ENCODE peak calls at places on chromosomes 12 and 14, in four cellular contexts. F is SK-N-SH, G is HCT116, O is K562. P is an unnamed sample.

GRCh38 chr14:94120667-94121335 is 8.6 kb downstream of the IFI27L2 start:
- DNase-seq in F (no peak), G (no peak), O (no peak), P (no peak)

GRCh38 chr12:100794441-100795192 is at the start of gene ANO4:
- DNase-seq in F (peak; percentile 8), G (no peak), O (no peak), P (no peak)

GRCh38 chr14:94011795-94012194 is 14.3 kb upstream of the OTUB2 start:
- DNase-seq in F (no peak), G (no peak), O (no peak), P (no peak)

GRCh38 chr12:91556909-91557308 is 374.3 kb upstream of the DCN start:
- DNase-seq in F (no peak), G (no peak), O (no peak), P (no peak)

GRCh38 chr12:100356646-100357223 is at the start of gene SLC17A8:
- DNase-seq in F (peak; percentile 34), G (no peak), O (no peak), P (no peak)

GRCh38 chr12:43099691-43100163 is 452.3 kb downstream of the ADAMTS20 start:
- DNase-seq in F (no peak), G (no peak), O (no peak), P (no peak)

GRCh38 chr14:105156414-105157375 is 11.9 kb downstream of the JAG2 start:
- DNase-seq in F (no peak), G (no peak), O (no peak), P (no peak)

GRCh38 chr14:89684139-89684538 is 267.1 kb upstream of the FOXN3 start:
- DNase-seq in F (no peak), G (no peak), O (no peak), P (no peak)

GRCh38 chr12:48296586-48297396 is 53.9 kb downstream of the ZNF641 start:
- DNase-seq in F (peak; percentile 56), G (no peak), O (peak; percentile 65), P (no peak)

GRCh38 chr12:17035372-17035771 is 429.4 kb upstream of the LMO3 start:
- DNase-seq in F (no peak), G (no peak), O (no peak), P (no peak)

GRCh38 chr12:17028348-17028747 is 422.4 kb upstream of the LMO3 start:
- DNase-seq in F (no peak), G (no peak), O (no peak), P (no peak)

DNA sequence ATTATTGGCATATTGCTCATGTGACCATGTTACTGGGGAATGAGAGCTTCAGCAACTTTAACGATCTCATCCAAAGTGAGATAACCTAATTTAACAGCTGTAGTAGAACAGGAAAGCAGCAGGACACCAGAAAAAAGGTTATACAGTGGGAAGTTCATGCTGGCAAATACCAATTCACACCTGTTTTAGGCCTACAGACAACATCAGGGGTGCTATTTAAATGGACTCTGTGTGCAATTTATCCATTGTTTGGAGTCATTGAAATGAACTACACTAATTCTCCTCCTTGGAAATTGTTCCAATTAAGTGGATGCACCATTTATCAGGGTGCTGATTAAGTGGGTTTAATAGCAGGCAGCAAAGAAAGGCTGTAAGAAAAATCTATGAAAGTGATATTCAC is 424.4 kb upstream of the LMO3 start:
- DNase-seq in F (no peak), G (no peak), O (no peak), P (no peak)
- TF ChIP-seq ELF1 in F (no peak), G (no peak), O (no peak), P (no peak)

GRCh38 chr12:23906329-23906728 is 43.1 kb downstream of the SOX5 start:
- DNase-seq in F (no peak), G (no peak), O (no peak), P (peak; percentile 20)
- TF ChIP-seq ELF1 in F (no peak), G (no peak), O (no peak), P (no peak)

DNA sequence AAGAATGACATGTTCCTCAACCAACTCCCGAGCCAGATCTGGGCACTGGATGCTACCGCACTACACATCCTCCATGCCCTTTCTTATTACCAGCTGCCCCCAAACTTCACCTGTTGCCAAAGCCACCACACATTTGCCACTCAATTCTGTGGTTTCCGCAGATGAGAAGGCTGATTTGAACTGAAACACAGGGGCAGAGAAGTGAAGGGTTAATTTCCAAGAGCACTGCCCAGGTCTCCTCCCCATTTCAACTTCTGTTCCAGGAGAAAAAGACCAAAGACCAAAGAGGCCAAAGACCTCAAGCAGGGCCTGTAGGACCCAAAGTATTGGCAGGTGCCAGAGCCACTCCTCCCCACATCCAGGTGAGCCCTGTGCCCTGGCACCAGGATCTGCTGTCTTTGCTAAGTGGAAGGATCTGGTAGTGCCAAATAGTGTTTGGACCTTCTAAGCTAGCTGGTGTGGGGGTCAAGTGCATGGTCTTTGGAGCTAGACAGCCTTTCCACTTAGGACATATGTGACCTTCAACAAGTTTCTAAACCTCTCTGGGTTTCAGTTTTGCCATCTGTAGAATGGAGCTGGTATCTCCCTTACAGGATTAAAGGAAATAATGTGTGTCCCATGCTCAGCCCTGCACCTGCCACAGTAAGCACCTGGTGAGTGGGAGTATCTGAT is 8.0 kb downstream of the DHRS1 start:
- DNase-seq in F (no peak), G (no peak), O (no peak), P (no peak)
- TF ChIP-seq ELF1 in F (no peak), G (no peak), O (no peak), P (no peak)

DNA sequence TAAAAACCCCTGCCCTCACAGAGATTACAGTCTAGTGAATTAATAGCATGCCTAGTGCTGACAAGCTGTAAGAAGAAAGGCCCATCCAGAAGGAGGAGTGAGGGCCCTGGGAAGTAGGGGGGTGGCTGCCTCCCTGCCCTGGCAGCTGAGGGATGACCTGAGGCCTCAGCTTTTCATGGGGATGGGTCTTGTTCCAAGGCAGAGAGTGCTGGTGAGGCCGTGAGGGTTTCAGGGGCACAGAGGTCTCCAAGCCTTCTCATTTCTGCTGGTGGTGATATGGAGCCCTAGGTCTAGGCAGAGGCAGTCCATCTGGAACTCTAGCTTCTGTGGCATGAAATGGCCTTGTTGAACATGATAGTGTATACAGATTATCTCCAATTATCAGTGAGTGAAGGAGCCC is 114.4 kb downstream of the ZFP36L1 start:
- DNase-seq in F (no peak), G (no peak), O (no peak), P (no peak)
- TF ChIP-seq ELF1 in F (no peak), G (no peak), O (no peak), P (no peak)

DNA sequence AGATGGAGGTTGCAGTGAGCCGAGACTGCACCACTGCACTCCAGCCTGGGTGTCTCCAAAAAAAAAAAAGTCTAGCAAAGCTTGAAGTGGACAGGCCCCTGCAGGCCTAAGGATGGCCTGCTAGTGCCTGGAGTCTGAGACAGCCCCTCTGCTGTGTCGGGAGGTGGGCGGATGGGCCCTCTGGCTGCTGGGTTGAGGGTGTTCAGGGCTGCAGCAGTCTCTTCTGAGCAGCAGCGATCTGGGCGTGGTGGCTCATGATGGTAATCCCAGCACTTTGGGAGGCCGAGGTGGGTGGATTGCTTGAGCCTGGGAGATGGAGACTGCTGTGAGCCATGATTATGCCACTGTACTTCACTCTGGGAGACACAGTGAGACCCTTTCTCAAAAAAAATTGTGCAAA is 57.0 kb downstream of the ADCK1 start:
- DNase-seq in F (no peak), G (no peak), O (no peak), P (no peak)
- TF ChIP-seq ELF1 in F (no peak), G (no peak), O (no peak), P (no peak)

DNA sequence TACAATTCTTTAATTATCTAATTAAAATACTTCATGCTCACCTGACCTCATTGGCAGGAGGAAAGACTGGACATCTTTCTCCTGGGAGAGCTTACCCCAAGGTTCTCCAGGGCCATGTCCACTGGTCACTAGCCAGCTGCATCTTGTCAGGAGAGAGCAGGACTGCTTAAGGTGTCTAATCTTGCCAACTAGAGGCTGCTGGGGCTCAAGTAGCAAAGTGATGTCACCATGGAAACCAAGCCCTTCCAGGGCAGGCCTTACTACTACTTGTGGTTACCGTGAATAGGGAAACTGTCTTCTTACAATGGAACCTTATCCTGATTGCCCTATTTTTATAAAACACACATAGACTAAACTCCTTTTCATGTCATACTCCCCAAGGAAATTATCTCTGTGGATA is 376.4 kb downstream of the SNAPC1 start:
- DNase-seq in F (no peak), G (no peak), O (no peak), P (no peak)
- TF ChIP-seq ELF1 in F (no peak), G (no peak), O (no peak), P (no peak)

GRCh38 chr12:110540048-110540447 is 37.9 kb downstream of the RAD9B start:
- DNase-seq in F (no peak), G (no peak), O (no peak), P (no peak)

GRCh38 chr12:110534811-110535210 is 32.7 kb downstream of the RAD9B start:
- DNase-seq in F (no peak), G (no peak), O (no peak), P (no peak)

GRCh38 chr12:110536834-110537604 is 34.9 kb downstream of the RAD9B start:
- DNase-seq in F (no peak), G (no peak), O (no peak), P (no peak)

GRCh38 chr12:110538869-110539622 is 36.9 kb downstream of the RAD9B start:
- DNase-seq in F (no peak), G (no peak), O (no peak), P (no peak)

GRCh38 chr12:110537605-110538409 is 35.7 kb downstream of the RAD9B start:
- DNase-seq in F (no peak), G (no peak), O (no peak), P (no peak)
- TF ChIP-seq ELF1 in F (no peak), G (no peak), O (no peak), P (no peak)

DNA sequence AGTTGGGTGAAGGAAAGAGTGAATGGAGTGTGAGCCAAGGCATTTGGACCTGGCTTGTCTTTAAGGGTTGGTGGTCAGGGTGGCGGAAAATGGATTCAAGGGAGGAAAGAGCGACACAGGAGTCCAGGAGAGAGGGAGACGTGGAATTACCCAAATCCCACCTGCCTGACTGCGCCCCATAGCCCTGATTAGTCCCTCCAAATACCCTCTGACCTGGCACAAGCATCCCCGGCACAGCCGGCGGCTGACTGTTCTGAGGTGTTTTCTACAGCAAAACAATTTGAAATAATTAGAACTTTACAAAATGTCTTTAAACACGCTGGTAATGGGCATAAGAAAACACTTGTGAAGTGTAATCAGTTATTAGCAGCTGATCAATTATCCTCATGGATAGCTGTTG is 175.8 kb downstream of the PHETA1 start:
- DNase-seq in F (no peak), G (no peak), O (no peak), P (no peak)
- TF ChIP-seq ELF1 in F (no peak), G (no peak), O (no peak), P (no peak)

DNA sequence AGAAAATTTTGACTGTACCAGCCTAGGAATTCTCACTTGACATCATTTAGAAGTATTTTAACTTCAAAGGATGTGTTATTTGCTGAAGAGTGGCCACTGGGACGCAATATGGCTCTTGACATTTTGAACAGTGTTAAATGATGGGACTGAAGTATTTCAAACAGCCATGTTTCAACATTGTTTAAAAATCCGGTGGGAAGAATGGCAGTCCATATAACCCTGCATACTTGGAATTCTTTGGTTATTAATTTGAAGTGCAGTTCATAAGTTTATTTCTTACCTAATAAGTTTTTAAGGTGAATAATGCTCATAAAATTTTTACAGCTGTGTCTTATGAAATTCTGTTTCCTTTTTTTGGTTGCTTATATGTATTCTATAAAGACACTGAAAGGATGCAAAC is 8.3 kb downstream of the TMTC2 start:
- DNase-seq in F (no peak), G (no peak), O (no peak), P (no peak)
- TF ChIP-seq ELF1 in F (no peak), G (no peak), O (no peak), P (no peak)

P was measured in HepG2.